ENCODE peak calls at places on chromosomes 5 and 9, in seven cellular contexts. A is CD4-positive, CD25-positive, alpha-beta regulatory T cell; Z is IMR-90; O is Karpas-422; B is fibroblast of lung; W is PC-9; T is breast epithelium. I is an unnamed sample. For H3K36me3, the result is how much of the 10 kb centered on the place peaks cover.

GRCh38 chr5:122183098-122183794 is 53.9 kb downstream of the ZNF474 start:
- DNase-seq in B (peak), W (peak), Z (peak), T (no peak), O (no peak), A (no peak), I (no peak)

GRCh38 chr5:26482817-26483375 is 555.5 kb downstream of the CDH9 start:
- DNase-seq in Z (no peak), A (no peak), T (no peak), B (no peak), W (peak), O (peak), I (no peak)

GRCh38 chr9:122113574-122113973 is 20.5 kb upstream of the TTLL11 start:
- DNase-seq in T (no peak), W (no peak), O (no peak), Z (no peak), A (no peak), B (no peak), I (no peak)

GRCh38 chr9:109064963-109065701 is 51.8 kb upstream of the CTNNAL1 start:
- DNase-seq in B (no peak), T (no peak), Z (peak), W (peak), O (no peak), A (no peak), I (no peak)

GRCh38 chr9:80932947-80933346 is 756.4 kb downstream of the TLE1 start:
- DNase-seq in A (no peak), B (no peak), Z (no peak), O (no peak), W (no peak), T (no peak), I (no peak)

GRCh38 chr9:125509476-125509875 is 197.5 kb downstream of the MAPKAP1 start:
- DNase-seq in A (no peak), B (peak), W (no peak), Z (peak), O (no peak), T (no peak), I (no peak)

GRCh38 chr9:38681747-38682227 is 38.1 kb downstream of the FAM240B start:
- DNase-seq in W (no peak), O (no peak), B (peak), Z (peak), T (no peak), A (no peak), I (no peak)

GRCh38 chr9:114289106-114289505 is 33.8 kb upstream of the ORM1 start:
- DNase-seq in B (no peak), W (no peak), T (peak), A (no peak), O (no peak), Z (no peak), I (no peak)

GRCh38 chr5:173625686-173626500 is 9.4 kb upstream of the BOD1 start:
- DNase-seq in A (no peak), W (no peak), T (no peak), B (no peak), O (peak), Z (no peak), I (no peak)

GRCh38 chr9:133635506-133635902 is 659 bp upstream of the DBH start:
- DNase-seq in O (no peak), Z (no peak), A (no peak), T (no peak), W (no peak), B (no peak), I (no peak)

GRCh38 chr5:113092683-113093082 is 116.1 kb downstream of the DCP2 start:
- DNase-seq in O (no peak), T (no peak), W (no peak), A (no peak), Z (no peak), B (no peak), I (no peak)

GRCh38 chr5:178664141-178664540 is 37.3 kb upstream of the CLK4 start:
- DNase-seq in O (no peak), T (no peak), A (no peak), B (no peak), W (no peak), Z (no peak), I (no peak)

GRCh38 chr5:89343666-89344065 is 460.7 kb upstream of the MEF2C start:
- DNase-seq in W (no peak), T (no peak), O (no peak), B (no peak), Z (peak), A (no peak), I (no peak)

GRCh38 chr9:134461436-134461982 is 135.3 kb downstream of the RXRA start:
- DNase-seq in W (no peak), O (no peak), Z (no peak), B (peak), T (no peak), A (no peak), I (no peak)

GRCh38 chr5:181223729-181224389 is 778 bp downstream of the TRIM41 start:
- DNase-seq in B (peak), T (no peak), A (no peak), O (peak), W (no peak), Z (peak), I (no peak)

GRCh38 chr9:85172001-85172978 is 502.8 kb downstream of the NTRK2 start:
- DNase-seq in A (no peak), B (no peak), O (no peak), T (peak), Z (no peak), W (no peak), I (no peak)

GRCh38 chr5:138352071-138352721 is at the start of gene KDM3B:
- DNase-seq in A (peak), T (peak), B (peak), W (peak), O (peak), Z (peak), I (peak)

GRCh38 chr5:16791036-16791705 is 144.9 kb downstream of the MYO10 start:
- DNase-seq in T (no peak), O (peak), B (peak), W (peak), A (no peak), Z (peak), I (peak)

GRCh38 chr5:35026280-35026840 is 21.4 kb downstream of the AGXT2 start:
- DNase-seq in W (no peak), Z (no peak), B (peak), O (no peak), A (no peak), T (no peak), I (no peak)

GRCh38 chr5:60806591-60807243 is 37.4 kb downstream of the ELOVL7 start:
- DNase-seq in B (no peak), W (no peak), O (no peak), T (no peak), A (no peak), Z (no peak), I (no peak)

GRCh38 chr9:69946800-69947437 is 96.7 kb upstream of the MAMDC2 start:
- DNase-seq in O (no peak), T (no peak), A (no peak), Z (peak), W (peak), B (peak), I (no peak)

GRCh38 chr5:179889885-179890284 is 17.8 kb downstream of the TBC1D9B start:
- DNase-seq in B (no peak), W (no peak), O (no peak), Z (no peak), T (no peak), A (no peak), I (no peak)

GRCh38 chr9:137370865-137371520 is 52.0 kb downstream of the EXD3 start:
- DNase-seq in T (no peak), A (no peak), Z (no peak), O (no peak), B (no peak), W (no peak), I (no peak)

GRCh38 chr5:62569466-62569865 is 9.2 kb upstream of the LRRC70 start:
- DNase-seq in Z (no peak), B (no peak), A (no peak), O (no peak), T (no peak), W (no peak), I (no peak)

GRCh38 chr5:54311178-54311811 is 922 bp upstream of the ARL15 start:
- DNase-seq in Z (peak), O (peak), T (no peak), W (no peak), A (no peak), B (peak), I (no peak)

GRCh38 chr5:1081519-1081918 is 30.3 kb downstream of the SLC12A7 start:
- DNase-seq in T (no peak), O (no peak), Z (no peak), A (no peak), W (no peak), B (no peak), I (no peak)

GRCh38 chr9:14246951-14247350 is 67.0 kb downstream of the NFIB start:
- DNase-seq in B (no peak), Z (no peak), T (no peak), O (no peak), A (no peak), W (no peak), I (no peak)

GRCh38 chr5:156824800-156825199 is 25.3 kb upstream of the PPP1R2B start:
- DNase-seq in B (peak), T (no peak), A (no peak), Z (peak), O (no peak), W (no peak), I (no peak)

GRCh38 chr9:78598120-78598519 is 301.2 kb downstream of the PSAT1 start:
- DNase-seq in Z (no peak), T (no peak), A (no peak), W (no peak), B (no peak), O (no peak), I (no peak)

GRCh38 chr5:138905541-138905940 is 30.4 kb upstream of the LRRTM2 start:
- DNase-seq in Z (peak), W (no peak), B (no peak), A (no peak), T (no peak), O (no peak), I (no peak)

GRCh38 chr5:132057498-132058255 is 2.8 kb upstream of the IL3 start:
- DNase-seq in O (no peak), T (no peak), W (no peak), Z (no peak), B (no peak), A (no peak), I (no peak)

GRCh38 chr5:115961413-115962238 is 649 bp upstream of the LVRN start:
- DNase-seq in T (no peak), A (no peak), W (no peak), Z (no peak), B (no peak), O (no peak), I (no peak)

GRCh38 chr5:80399553-80400239 is 8.2 kb upstream of the ZFYVE16 start:
- DNase-seq in Z (peak), B (peak), O (peak), W (no peak), T (no peak), A (no peak), I (no peak)

GRCh38 chr9:16501098-16501663 is 369.3 kb downstream of the BNC2 start:
- DNase-seq in A (no peak), B (peak), W (no peak), T (no peak), O (no peak), Z (peak), I (no peak)

GRCh38 chr5:112196574-112196973 is 222.5 kb downstream of the EPB41L4A start:
- DNase-seq in Z (no peak), B (no peak), W (no peak), O (no peak), A (no peak), T (no peak), I (no peak)

GRCh38 chr9:22079873-22080341 is 70.8 kb upstream of the CDKN2B start:
- DNase-seq in W (no peak), T (no peak), Z (peak), O (no peak), A (no peak), B (peak), I (peak)

GRCh38 chr5:170614071-170614490 is 110.3 kb downstream of the KCNIP1 start:
- DNase-seq in A (no peak), O (no peak), W (no peak), B (no peak), Z (no peak), T (peak), I (no peak)

GRCh38 chr9:92529124-92529523 is 6.7 kb downstream of the ECM2 start:
- DNase-seq in Z (no peak), A (no peak), T (no peak), B (no peak), O (no peak), W (no peak), I (no peak)

GRCh38 chr5:55176176-55176818 is 3.3 kb upstream of the CDC20B start:
- DNase-seq in B (peak), O (peak), A (no peak), T (no peak), W (peak), Z (no peak), I (peak)

GRCh38 chr9:123361731-123362560 is 5.9 kb downstream of the CRB2 start:
- DNase-seq in A (no peak), O (no peak), B (no peak), T (no peak), Z (no peak), W (no peak), I (no peak)

GRCh38 chr9:123364241-123364824 is 8.3 kb downstream of the CRB2 start:
- DNase-seq in B (peak), A (no peak), Z (peak), O (no peak), W (no peak), T (no peak), I (no peak)

GRCh38 chr9:123360161-123361085 is 4.4 kb downstream of the CRB2 start:
- DNase-seq in O (peak), Z (no peak), W (peak), T (no peak), B (peak), A (no peak), I (no peak)

GRCh38 chr9:123361086-123361730 is 5.2 kb downstream of the CRB2 start:
- DNase-seq in Z (no peak), T (no peak), A (no peak), W (no peak), O (no peak), B (no peak), I (no peak)

DNA sequence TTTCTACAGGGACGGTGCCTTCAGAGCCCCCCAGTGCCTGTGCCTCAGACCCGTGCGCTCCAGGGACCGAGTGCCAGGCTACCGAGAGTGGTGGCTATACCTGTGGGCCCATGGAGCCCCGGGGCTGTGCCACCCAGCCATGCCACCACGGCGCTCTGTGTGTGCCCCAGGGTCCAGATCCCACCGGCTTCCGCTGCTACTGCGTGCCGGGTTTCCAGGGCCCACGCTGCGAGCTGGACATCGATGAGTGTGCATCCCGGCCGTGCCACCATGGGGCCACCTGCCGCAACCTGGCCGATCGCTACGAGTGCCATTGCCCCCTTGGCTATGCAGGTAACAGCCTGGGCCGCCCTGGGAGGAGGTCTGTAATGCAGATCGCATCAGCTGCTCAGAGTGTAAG is 6.9 kb downstream of the CRB2 start:
- DNase-seq in O (no peak), Z (no peak), A (no peak), B (no peak), T (no peak), W (no peak), I (no peak)
- H3K27ac ChIP-seq in O (no peak), Z (no peak), A (no peak), B (no peak), T (no peak), W (no peak), I (no peak)

GRCh38 chr9:97623946-97624345 is 9.2 kb downstream of the TSTD2 start:
- DNase-seq in Z (no peak), B (no peak), T (no peak), A (no peak), W (no peak), O (no peak), I (no peak)
- H3K4me3 ChIP-seq in Z (no peak), B (no peak), T (no peak), A (no peak), W (no peak), O (no peak), I (no peak)

GRCh38 chr5:169281625-169282024 is 19.3 kb downstream of the SLIT3 start:
- DNase-seq in A (no peak), Z (no peak), O (no peak), B (no peak), W (no peak), T (no peak), I (no peak)
- H3K36me3 ChIP-seq in A (under half), Z (under half), O (under half), B (under half), W (under half), T (under half), I (under half)

DNA sequence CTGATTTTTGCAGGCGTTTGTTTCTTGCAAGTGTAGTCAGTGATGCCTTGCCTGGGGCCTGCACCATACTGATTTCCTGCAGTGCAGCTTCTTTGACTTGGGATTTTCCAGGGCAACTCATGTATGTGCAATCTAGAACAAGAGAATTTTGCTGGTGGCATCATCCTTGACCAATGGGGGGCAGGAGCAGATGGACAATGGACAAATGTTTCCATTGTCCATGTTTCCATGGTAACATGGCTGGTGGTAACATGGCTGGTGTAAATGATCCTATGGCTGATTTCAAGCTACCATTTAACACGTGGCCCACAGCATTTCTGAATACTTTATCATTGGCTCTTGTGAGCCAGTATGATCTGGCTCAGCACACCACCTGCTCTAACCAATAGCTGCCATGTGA is 130.1 kb upstream of the OSMR start:
- DNase-seq in A (no peak), W (no peak), B (no peak), Z (peak), O (no peak), T (no peak), I (no peak)
- H3K27ac ChIP-seq in A (no peak), W (no peak), B (no peak), Z (no peak), O (no peak), T (no peak), I (no peak)

DNA sequence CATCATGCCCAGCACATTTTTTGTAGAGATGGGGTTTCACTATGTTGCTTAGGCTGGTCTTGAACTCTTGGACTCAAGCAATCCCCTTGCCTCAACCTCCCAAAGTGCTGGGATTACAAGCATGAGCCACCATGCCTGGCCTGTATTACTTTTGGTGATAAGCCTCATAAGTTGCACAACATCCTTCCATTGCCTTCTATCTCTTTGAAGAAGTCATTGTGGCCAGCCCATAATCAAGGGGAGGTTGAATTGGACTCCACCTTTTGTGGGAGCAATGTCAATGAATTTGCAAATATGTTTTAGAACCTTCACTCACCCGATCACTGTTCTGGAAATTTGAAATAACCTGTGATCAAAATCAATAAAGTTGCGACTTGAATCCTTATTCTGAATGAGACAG is 104.3 kb upstream of the CLINT1 start:
- DNase-seq in A (no peak), Z (no peak), T (no peak), W (no peak), B (no peak), O (no peak), I (no peak)
- H3K4me3 ChIP-seq in A (no peak), Z (no peak), T (no peak), W (no peak), B (no peak), O (no peak), I (no peak)

GRCh38 chr5:78633710-78634109 is 14.9 kb downstream of the LHFPL2 start:
- DNase-seq in B (peak), W (no peak), A (no peak), T (no peak), Z (peak), O (no peak), I (no peak)
- H3K36me3 ChIP-seq in B (under half), W (under half), A (under half), T (under half), Z (under half), O (under half), I (under half)

GRCh38 chr9:12817702-12818101 is 42.9 kb downstream of the LURAP1L start:
- DNase-seq in O (no peak), A (no peak), W (peak), B (peak), Z (peak), T (no peak), I (no peak)
- H3K27ac ChIP-seq in O (no peak), A (no peak), W (peak), B (peak), Z (peak), T (peak), I (no peak)

GRCh38 chr5:141422742-141423291 is 2.0 kb downstream of the PCDHGA11 start:
- DNase-seq in W (no peak), Z (no peak), B (no peak), T (no peak), A (no peak), O (no peak), I (no peak)

GRCh38 chr5:141419074-141419880 is 1.6 kb upstream of the PCDHGA11 start:
- DNase-seq in O (no peak), T (no peak), W (no peak), Z (no peak), B (no peak), A (no peak), I (no peak)

GRCh38 chr5:141421489-141421855 is 621 bp downstream of the PCDHGA11 start:
- DNase-seq in O (no peak), Z (no peak), A (no peak), T (no peak), W (no peak), B (peak), I (no peak)

DNA sequence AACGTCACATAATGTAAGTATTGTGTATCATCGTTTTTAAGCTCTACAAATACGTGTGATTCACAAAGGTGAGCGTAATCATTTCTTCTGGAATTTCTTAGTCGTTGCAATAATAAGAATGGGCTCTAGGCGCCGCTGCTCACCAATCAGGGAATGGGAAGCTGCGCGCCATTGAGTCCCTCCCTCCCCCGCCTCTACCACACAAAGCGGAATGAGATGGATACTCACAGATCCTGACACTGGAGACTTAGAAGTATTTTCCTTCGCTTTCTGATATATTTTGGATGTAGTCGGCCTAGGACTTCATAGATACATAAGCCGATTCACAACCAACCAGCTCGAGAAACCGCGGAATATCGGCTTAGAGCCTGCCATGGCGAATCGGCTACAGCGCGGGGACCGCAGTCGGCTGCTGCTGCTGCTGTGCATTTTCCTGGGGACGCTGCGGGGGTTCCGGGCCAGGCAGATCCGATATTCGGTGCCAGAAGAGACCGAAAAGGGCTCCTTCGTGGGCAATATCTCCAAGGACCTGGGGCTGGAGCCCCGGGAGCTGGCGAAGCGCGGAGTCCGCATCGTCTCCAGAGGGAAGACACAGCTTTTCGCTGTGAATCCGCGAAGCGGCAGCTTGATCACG is at the start of gene PCDHGA11:
- DNase-seq in Z (peak), O (no peak), T (no peak), W (peak), B (peak), A (no peak), I (no peak)
- H3K4me3 ChIP-seq in Z (peak), O (no peak), T (peak), W (peak), B (peak), A (peak), I (no peak)